ENCODE peak calls at places on chromosomes 5 and 9, in seven cellular contexts. C is NCI-H2029 treated with DMSO at 0.1 percent for 48 hours, M is EH, A is stomach, S is right lobe of liver, X is substantia nigra, D is retina. Q is an unnamed sample.

GRCh38 chr9:25861416-25861815 is 183.2 kb upstream of the TUSC1 start:
- DNase-seq in C (no peak), M (no peak), A (no peak), S (no peak), X (no peak), D (no peak), Q (no peak)

GRCh38 chr9:122179054-122179689 is 19.5 kb downstream of the MORN5 start:
- DNase-seq in C (no peak), M (no peak), A (no peak), S (no peak), X (no peak), D (no peak), Q (no peak)

GRCh38 chr5:141945511-141946024 is 12.4 kb downstream of the PCDH12 start:
- DNase-seq in C (no peak), M (peak), A (no peak), S (no peak), X (no peak), D (peak), Q (no peak)

GRCh38 chr9:69325409-69326212 is 596 bp downstream of the ENTREP1 start:
- DNase-seq in C (no peak), M (peak), A (peak), S (no peak), X (no peak), D (peak), Q (no peak)

GRCh38 chr5:61678966-61679365 is 346.9 kb downstream of the ZSWIM6 start:
- DNase-seq in C (no peak), M (no peak), A (no peak), S (no peak), X (no peak), D (no peak), Q (no peak)

GRCh38 chr5:134142806-134143205 is 28.3 kb downstream of the TCF7 start:
- DNase-seq in C (no peak), M (no peak), A (peak), S (no peak), X (no peak), D (no peak), Q (no peak)

GRCh38 chr9:8346291-8346690 is 546.7 kb upstream of the DMAC1 start:
- DNase-seq in C (no peak), M (no peak), A (no peak), S (no peak), X (no peak), D (no peak), Q (no peak)

GRCh38 chr9:96417610-96418073 is 528 bp downstream of the ZNF367 start:
- DNase-seq in C (no peak), M (no peak), A (no peak), S (peak), X (no peak), D (no peak), Q (peak)

GRCh38 chr5:1099931-1100651 is 11.8 kb downstream of the SLC12A7 start:
- DNase-seq in C (no peak), M (peak), A (no peak), S (no peak), X (no peak), D (peak), Q (no peak)

GRCh38 chr5:178074266-178074952 is 38.9 kb upstream of the N4BP3 start:
- DNase-seq in C (no peak), M (no peak), A (no peak), S (no peak), X (no peak), D (peak), Q (no peak)

GRCh38 chr5:160968480-160968879 is 116.5 kb upstream of the ATP10B start:
- DNase-seq in C (no peak), M (no peak), A (no peak), S (no peak), X (no peak), D (no peak), Q (no peak)

GRCh38 chr9:113650207-113651131 is 186.9 kb downstream of the RGS3 start:
- DNase-seq in C (peak), M (peak), A (no peak), S (peak), X (no peak), D (no peak), Q (no peak)